ENCODE peak calls at places on chromosomes 4 and X, in five cellular contexts. One of them, this sample, is unnamed.

GRCh38 chrX:22135994-22136684 is 104.0 kb downstream of the PHEX start:
- DNase-seq in suprapubic skin: no peak
- DNase-seq in stomach: no peak
- DNase-seq in CD4-positive, CD25-positive, alpha-beta regulatory T cell: peak; percentile 48
- DNase-seq in uterus: no peak
- DNase-seq in this sample: no peak

GRCh38 chr4:1760521-1761001 is 32.5 kb upstream of the FGFR3 start:
- DNase-seq in stomach: no peak
- DNase-seq in suprapubic skin: no peak
- DNase-seq in uterus: no peak
- DNase-seq in CD4-positive, CD25-positive, alpha-beta regulatory T cell: no peak
- DNase-seq in this sample: no peak

GRCh38 chrX:54042609-54043010 is 1.7 kb downstream of the PHF8 start:
- DNase-seq in suprapubic skin: peak; percentile 62
- DNase-seq in uterus: peak; percentile 35
- DNase-seq in CD4-positive, CD25-positive, alpha-beta regulatory T cell: peak; percentile 54
- DNase-seq in stomach: no peak
- DNase-seq in this sample: peak; percentile 1

GRCh38 chr4:37994569-37994968 is 34.4 kb downstream of the PTTG2 start:
- DNase-seq in CD4-positive, CD25-positive, alpha-beta regulatory T cell: peak; percentile 19
- DNase-seq in stomach: no peak
- DNase-seq in uterus: no peak
- DNase-seq in suprapubic skin: no peak
- DNase-seq in this sample: no peak

GRCh38 chrX:47900833-47901232 is 64.1 kb downstream of the ZNF81 start:
- DNase-seq in suprapubic skin: no peak
- DNase-seq in CD4-positive, CD25-positive, alpha-beta regulatory T cell: no peak
- DNase-seq in uterus: no peak
- DNase-seq in stomach: no peak
- DNase-seq in this sample: no peak

GRCh38 chr4:125303058-125303457 is 11.7 kb upstream of the FAT4 start:
- DNase-seq in uterus: no peak
- DNase-seq in suprapubic skin: no peak
- DNase-seq in stomach: no peak
- DNase-seq in CD4-positive, CD25-positive, alpha-beta regulatory T cell: no peak
- DNase-seq in this sample: no peak

GRCh38 chr4:99330648-99331047 is 9.4 kb upstream of the ADH1B start:
- DNase-seq in suprapubic skin: no peak
- DNase-seq in CD4-positive, CD25-positive, alpha-beta regulatory T cell: no peak
- DNase-seq in uterus: no peak
- DNase-seq in stomach: no peak
- DNase-seq in this sample: no peak

GRCh38 chr4:83585982-83586508 is 50.1 kb downstream of the GPAT3 start:
- DNase-seq in stomach: no peak
- DNase-seq in CD4-positive, CD25-positive, alpha-beta regulatory T cell: no peak
- DNase-seq in suprapubic skin: no peak
- DNase-seq in uterus: no peak
- DNase-seq in this sample: no peak

GRCh38 chr4:89024051-89024675 is 32.8 kb downstream of the FAM13A start:
- DNase-seq in CD4-positive, CD25-positive, alpha-beta regulatory T cell: peak; percentile 85
- DNase-seq in stomach: peak; percentile 59
- DNase-seq in uterus: peak; percentile 25
- DNase-seq in suprapubic skin: peak; percentile 62
- DNase-seq in this sample: peak; percentile 21

DNA sequence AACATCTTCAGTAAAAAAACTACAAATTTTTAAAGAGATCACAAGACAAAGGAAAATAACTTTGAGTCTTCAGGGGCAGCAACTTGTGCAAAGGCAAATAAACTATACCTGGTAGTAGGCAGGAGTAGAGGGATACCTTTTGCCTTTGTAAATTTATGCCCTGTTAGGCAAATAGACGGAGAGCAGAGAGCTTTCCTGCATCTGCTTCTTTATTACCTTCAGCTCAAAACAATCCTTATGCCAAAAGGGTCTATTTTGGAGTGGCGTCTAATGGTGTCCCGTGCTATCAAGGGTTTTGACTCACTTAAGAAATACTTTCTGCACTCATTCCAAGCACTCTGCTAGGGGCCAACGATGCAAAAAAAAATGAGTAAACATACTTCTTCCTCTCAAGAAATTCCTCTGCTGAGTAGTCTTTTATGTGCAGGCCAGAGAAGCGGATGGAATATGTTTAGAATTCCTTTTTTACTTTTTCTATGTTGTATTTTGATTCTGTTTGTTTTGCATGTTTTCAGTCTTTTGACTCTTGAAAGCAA is 131.9 kb downstream of the ANXA5 start:
- DNase-seq in stomach: no peak
- DNase-seq in suprapubic skin: no peak
- DNase-seq in CD4-positive, CD25-positive, alpha-beta regulatory T cell: no peak
- DNase-seq in uterus: no peak
- DNase-seq in this sample: no peak
- H3K27ac ChIP-seq in stomach: no peak overlapping the region
- H3K27ac ChIP-seq in suprapubic skin: no peak overlapping the region
- H3K27ac ChIP-seq in CD4-positive, CD25-positive, alpha-beta regulatory T cell: no peak overlapping the region
- H3K27ac ChIP-seq in uterus: no peak overlapping the region
- H3K27ac ChIP-seq in this sample: no peak overlapping the region

DNA sequence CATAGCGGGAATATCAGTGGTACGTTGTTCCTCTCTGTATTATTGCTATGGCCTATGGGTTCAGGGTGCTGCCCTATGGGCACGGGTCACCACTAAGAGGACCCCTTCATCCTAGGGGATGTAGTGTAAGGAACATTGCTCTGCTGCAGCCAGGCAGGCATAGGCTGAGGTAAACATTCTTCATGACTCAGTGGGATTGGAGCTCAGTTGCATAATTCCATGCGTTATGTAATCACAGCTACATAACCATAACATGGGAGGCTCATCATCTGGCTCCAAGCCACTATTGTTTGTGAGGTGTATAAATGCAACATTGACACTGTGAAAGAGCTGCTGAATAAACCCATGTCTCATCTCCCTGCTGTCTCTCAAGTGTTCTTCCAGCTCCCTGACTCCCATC is 375.2 kb downstream of the MAGEE1 start:
- DNase-seq in uterus: no peak
- DNase-seq in stomach: no peak
- DNase-seq in suprapubic skin: no peak
- DNase-seq in CD4-positive, CD25-positive, alpha-beta regulatory T cell: no peak
- DNase-seq in this sample: no peak
- H3K27ac ChIP-seq in uterus: no peak overlapping the region
- H3K27ac ChIP-seq in stomach: no peak overlapping the region
- H3K27ac ChIP-seq in suprapubic skin: no peak overlapping the region
- H3K27ac ChIP-seq in CD4-positive, CD25-positive, alpha-beta regulatory T cell: no peak overlapping the region
- H3K27ac ChIP-seq in this sample: no peak overlapping the region

GRCh38 chrX:78747471-78747870 is at the start of gene LPAR4:
- DNase-seq in stomach: no peak
- DNase-seq in suprapubic skin: no peak
- DNase-seq in uterus: no peak
- DNase-seq in CD4-positive, CD25-positive, alpha-beta regulatory T cell: no peak
- DNase-seq in this sample: no peak
- H3K27ac ChIP-seq in stomach: no peak within 1 kb of the TSS
- H3K27ac ChIP-seq in suprapubic skin: no peak within 1 kb of the TSS
- H3K27ac ChIP-seq in uterus: no peak within 1 kb of the TSS
- H3K27ac ChIP-seq in CD4-positive, CD25-positive, alpha-beta regulatory T cell: no peak within 1 kb of the TSS
- H3K27ac ChIP-seq in this sample: no peak within 1 kb of the TSS

DNA sequence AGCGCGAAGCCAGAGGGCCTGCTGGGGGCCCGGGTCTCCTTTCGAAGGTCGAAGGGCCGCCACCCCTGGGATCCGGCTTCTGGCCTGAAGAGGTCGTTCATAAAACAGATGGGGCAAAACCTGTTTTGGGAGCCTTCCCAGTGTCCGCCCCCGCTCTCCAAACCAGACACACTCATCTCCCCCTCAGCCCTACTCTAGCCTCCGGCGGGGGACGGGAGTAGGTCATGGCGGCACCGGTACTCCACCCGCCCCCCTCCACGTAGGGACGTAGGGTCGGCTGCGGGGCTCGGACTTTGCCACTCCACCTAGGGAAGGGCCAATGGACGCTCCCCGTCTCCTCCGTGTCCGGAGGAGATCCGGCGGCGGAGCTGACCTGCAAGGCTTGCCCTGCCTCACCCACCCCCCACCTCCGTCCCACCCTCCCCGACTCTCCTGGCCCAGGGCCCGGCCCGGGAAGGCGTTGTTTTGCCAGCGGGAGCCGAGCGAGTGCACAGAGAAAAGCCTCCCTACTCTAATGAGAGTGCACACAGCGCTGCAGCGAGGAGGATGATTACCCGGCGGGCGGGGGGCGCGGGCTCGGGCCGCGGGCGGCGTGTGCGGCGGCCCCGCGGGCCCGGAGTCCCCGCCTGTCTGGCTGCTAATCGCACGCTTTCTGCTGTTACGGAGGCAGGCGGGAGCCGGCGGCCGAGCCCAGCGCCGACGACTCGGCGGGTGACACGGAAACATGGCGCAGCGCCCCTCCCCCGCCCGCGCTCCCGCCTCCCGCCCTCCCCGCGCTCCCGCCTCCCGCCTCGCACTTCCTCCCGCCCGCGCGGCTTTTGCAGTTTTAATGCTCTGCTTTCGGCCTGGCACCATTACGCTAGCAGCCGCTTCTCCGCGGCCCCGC is 8.3 kb upstream of the BCOR start:
- DNase-seq in stomach: peak; percentile 77
- DNase-seq in uterus: peak; percentile 68
- DNase-seq in suprapubic skin: no peak
- DNase-seq in CD4-positive, CD25-positive, alpha-beta regulatory T cell: peak; percentile 76
- DNase-seq in this sample: peak; percentile 18
- H3K27ac ChIP-seq in stomach: peak overlapping the region; percentile 90
- H3K27ac ChIP-seq in uterus: peak overlapping the region; percentile 60
- H3K27ac ChIP-seq in suprapubic skin: peak overlapping the region; percentile 89
- H3K27ac ChIP-seq in CD4-positive, CD25-positive, alpha-beta regulatory T cell: no peak overlapping the region
- H3K27ac ChIP-seq in this sample: peak overlapping the region; percentile 69

GRCh38 chr4:7213802-7214201 is 21.5 kb downstream of the SORCS2 start:
- DNase-seq in suprapubic skin: no peak
- DNase-seq in stomach: no peak
- DNase-seq in CD4-positive, CD25-positive, alpha-beta regulatory T cell: no peak
- DNase-seq in uterus: no peak
- DNase-seq in this sample: no peak
- H3K27ac ChIP-seq in suprapubic skin: no peak overlapping the region
- H3K27ac ChIP-seq in stomach: no peak overlapping the region
- H3K27ac ChIP-seq in CD4-positive, CD25-positive, alpha-beta regulatory T cell: no peak overlapping the region
- H3K27ac ChIP-seq in uterus: no peak overlapping the region
- H3K27ac ChIP-seq in this sample: no peak overlapping the region

GRCh38 chrX:56563231-56564116 is at the start of gene UBQLN2:
- DNase-seq in suprapubic skin: peak; percentile 80
- DNase-seq in uterus: peak; percentile 78
- DNase-seq in stomach: peak; percentile 82
- DNase-seq in CD4-positive, CD25-positive, alpha-beta regulatory T cell: peak; percentile 89
- DNase-seq in this sample: peak; percentile 66

GRCh38 chrX:56569378-56570061 is 6.1 kb downstream of the UBQLN2 start:
- DNase-seq in suprapubic skin: no peak
- DNase-seq in stomach: no peak
- DNase-seq in CD4-positive, CD25-positive, alpha-beta regulatory T cell: no peak
- DNase-seq in uterus: no peak
- DNase-seq in this sample: no peak

GRCh38 chrX:56564182-56564885 is 907 bp downstream of the UBQLN2 start:
- DNase-seq in uterus: no peak
- DNase-seq in stomach: no peak
- DNase-seq in suprapubic skin: no peak
- DNase-seq in CD4-positive, CD25-positive, alpha-beta regulatory T cell: peak; percentile 45
- DNase-seq in this sample: no peak

DNA sequence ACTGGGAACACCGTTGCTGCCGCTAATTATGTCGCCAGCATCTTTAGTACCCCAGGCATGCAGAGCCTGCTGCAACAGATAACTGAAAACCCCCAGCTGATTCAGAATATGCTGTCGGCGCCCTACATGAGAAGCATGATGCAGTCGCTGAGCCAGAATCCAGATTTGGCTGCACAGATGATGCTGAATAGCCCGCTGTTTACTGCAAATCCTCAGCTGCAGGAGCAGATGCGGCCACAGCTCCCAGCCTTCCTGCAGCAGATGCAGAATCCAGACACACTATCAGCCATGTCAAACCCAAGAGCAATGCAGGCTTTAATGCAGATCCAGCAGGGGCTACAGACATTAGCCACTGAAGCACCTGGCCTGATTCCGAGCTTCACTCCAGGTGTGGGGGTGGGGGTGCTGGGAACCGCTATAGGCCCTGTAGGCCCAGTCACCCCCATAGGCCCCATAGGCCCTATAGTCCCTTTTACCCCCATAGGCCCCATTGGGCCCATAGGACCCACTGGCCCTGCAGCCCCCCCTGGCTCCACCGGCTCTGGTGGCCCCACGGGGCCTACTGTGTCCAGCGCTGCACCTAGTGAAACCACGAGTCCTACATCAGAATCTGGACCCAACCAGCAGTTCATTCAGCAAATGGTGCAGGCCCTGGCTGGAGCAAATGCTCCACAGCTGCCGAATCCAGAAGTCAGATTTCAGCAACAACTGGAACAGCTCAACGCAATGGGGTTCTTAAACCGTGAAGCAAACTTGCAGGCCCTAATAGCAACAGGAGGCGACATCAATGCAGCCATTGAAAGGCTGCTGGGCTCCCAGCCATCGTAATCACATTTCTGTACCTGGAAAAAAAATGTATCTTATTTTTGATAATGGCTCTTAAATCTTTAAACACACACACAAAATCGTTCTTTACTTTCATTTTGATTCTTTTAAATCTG is 1.8 kb downstream of the UBQLN2 start:
- DNase-seq in stomach: no peak
- DNase-seq in suprapubic skin: no peak
- DNase-seq in uterus: no peak
- DNase-seq in CD4-positive, CD25-positive, alpha-beta regulatory T cell: peak; percentile 17
- DNase-seq in this sample: no peak
- H3K27ac ChIP-seq in stomach: peak overlapping the region; percentile 90
- H3K27ac ChIP-seq in suprapubic skin: no peak overlapping the region
- H3K27ac ChIP-seq in uterus: peak overlapping the region; percentile 93
- H3K27ac ChIP-seq in CD4-positive, CD25-positive, alpha-beta regulatory T cell: peak overlapping the region; percentile 91
- H3K27ac ChIP-seq in this sample: peak overlapping the region; percentile 93